ENCODE peak calls at places on chromosomes 13 and 19, in five cellular contexts. L, U, Y, Z and G are unnamed samples.

GRCh38 chr13:97212540-97213146 is 9.5 kb upstream of the MBNL2 start:
- DNase-seq in Y (no peak), Z (no peak), U (no peak), L (no peak), G (no peak)

GRCh38 chr19:14669940-14670339 is 4.7 kb downstream of the ADGRE3 start:
- DNase-seq in L (no peak), Y (no peak), U (no peak), Z (no peak), G (no peak)

GRCh38 chr13:106311004-106311403 is 224.5 kb downstream of the EFNB2 start:
- DNase-seq in Z (no peak), Y (no peak), L (no peak), U (no peak), G (no peak)

GRCh38 chr13:42653694-42654093 is 79.7 kb downstream of the TNFSF11 start:
- DNase-seq in L (no peak), Y (no peak), U (no peak), Z (no peak), G (no peak)

GRCh38 chr13:22748866-22749586 is 431.8 kb upstream of the SGCG start:
- DNase-seq in U (no peak), Y (no peak), L (no peak), Z (no peak), G (no peak)

GRCh38 chr19:57633832-57634131 is 814 bp downstream of the ZNF211 start:
- DNase-seq in L (no peak), Z (no peak), Y (no peak), U (no peak), G (no peak)

GRCh38 chr19:50465986-50466771 is 10.1 kb upstream of the EMC10 start:
- DNase-seq in L (peak; percentile 79), U (no peak), Z (no peak), Y (no peak), G (peak; percentile 92)

GRCh38 chr13:29849731-29850212 is 645 bp downstream of the UBL3 start:
- DNase-seq in Z (peak; percentile 31), U (no peak), L (no peak), Y (no peak), G (peak; percentile 14)

GRCh38 chr13:33345842-33346241 is 60.3 kb upstream of the STARD13 start:
- DNase-seq in Z (no peak), Y (no peak), U (no peak), L (no peak), G (no peak)

GRCh38 chr19:9032136-9032626 is 22.0 kb upstream of the MUC16 start:
- DNase-seq in L (no peak), Y (no peak), U (no peak), Z (no peak), G (peak; percentile 73)

GRCh38 chr19:1747285-1748114 is 5.8 kb upstream of the ONECUT3 start:
- DNase-seq in L (no peak), Y (no peak), U (peak; percentile 17), Z (no peak), G (no peak)

GRCh38 chr19:3346677-3347353 is 19.6 kb upstream of the NFIC start:
- DNase-seq in U (no peak), Z (no peak), L (peak; percentile 77), Y (peak; percentile 49), G (no peak)

GRCh38 chr13:102907886-102908515 is 62.2 kb downstream of the ERCC5 start:
- DNase-seq in Z (no peak), Y (no peak), L (no peak), U (no peak), G (no peak)

GRCh38 chr13:59743195-59743594 is 420.5 kb downstream of the DIAPH3 start:
- DNase-seq in U (no peak), L (no peak), Y (no peak), Z (no peak), G (no peak)